ENCODE peak calls at places on chromosome 5, in seven cellular contexts. G is HepG2, J is HCT116, T is tibial nerve, M is NB4, I is heart left ventricle, B is body of pancreas. S is an unnamed sample.

GRCh38 chr5:15585826-15586591 is 86.0 kb downstream of the FBXL7 start:
- DNase-seq in G (no peak), J (no peak), T (no peak), M (no peak), I (no peak), B (no peak), S (no peak)

GRCh38 chr5:15243301-15244020 is 256.5 kb upstream of the FBXL7 start:
- DNase-seq in G (no peak), J (no peak), T (no peak), M (no peak), I (no peak), B (no peak), S (no peak)

GRCh38 chr5:144276034-144276822 is 105.6 kb downstream of the KCTD16 start:
- DNase-seq in G (no peak), J (no peak), T (no peak), M (no peak), I (no peak), B (no peak), S (no peak)

GRCh38 chr5:95684361-95684760 is 1.6 kb upstream of the SPATA9 start:
- DNase-seq in G (no peak), J (no peak), T (no peak), M (no peak), I (no peak), B (no peak), S (no peak)

GRCh38 chr5:61467766-61468482 is 135.9 kb downstream of the ZSWIM6 start:
- DNase-seq in G (no peak), J (no peak), T (no peak), M (no peak), I (no peak), B (no peak), S (no peak)

GRCh38 chr5:2012885-2013284 is 130.2 kb upstream of the IRX4 start:
- DNase-seq in G (no peak), J (no peak), T (no peak), M (no peak), I (no peak), B (no peak), S (no peak)

GRCh38 chr5:171433352-171433698 is 13.9 kb downstream of the FGF18 start:
- DNase-seq in G (no peak), J (no peak), T (no peak), M (no peak), I (peak; percentile 12), B (no peak), S (no peak)

GRCh38 chr5:123450641-123451421 is 27.6 kb upstream of the CEP120 start:
- DNase-seq in G (no peak), J (no peak), T (no peak), M (no peak), I (no peak), B (no peak), S (no peak)

GRCh38 chr5:151664694-151665583 is 21.8 kb downstream of the SPARC start:
- DNase-seq in G (no peak), J (no peak), T (no peak), M (no peak), I (peak; percentile 73), B (no peak), S (no peak)

GRCh38 chr5:55908804-55909203 is 57.6 kb downstream of the IL31RA start:
- DNase-seq in G (no peak), J (no peak), T (no peak), M (no peak), I (no peak), B (no peak), S (no peak)

GRCh38 chr5:153753645-153754432 is 263.4 kb downstream of the GRIA1 start:
- DNase-seq in G (no peak), J (no peak), T (no peak), M (no peak), I (no peak), B (no peak), S (no peak)

GRCh38 chr5:135272311-135272805 is 126.7 kb downstream of the MACROH2A1 start:
- DNase-seq in G (no peak), J (no peak), T (no peak), M (no peak), I (no peak), B (no peak), S (no peak)

GRCh38 chr5:1666812-1667588 is 132.6 kb downstream of the MRPL36 start:
- DNase-seq in G (no peak), J (no peak), T (no peak), M (no peak), I (peak; percentile 37), B (peak; percentile 57), S (peak; percentile 30)

GRCh38 chr5:150779397-150780179 is 1.0 kb downstream of the SMIM3 start:
- DNase-seq in G (no peak), J (no peak), T (no peak), M (peak; percentile 81), I (no peak), B (no peak), S (no peak)

GRCh38 chr5:28710360-28710759 is 1672.0 kb upstream of the CDH9 start:
- DNase-seq in G (no peak), J (no peak), T (no peak), M (no peak), I (no peak), B (no peak), S (no peak)

GRCh38 chr5:146716636-146717035 is 161.9 kb downstream of the PPP2R2B start:
- DNase-seq in G (no peak), J (no peak), T (no peak), M (no peak), I (no peak), B (no peak), S (no peak)

GRCh38 chr5:939368-939767 is 46.7 kb downstream of the TRIP13 start:
- DNase-seq in G (no peak), J (no peak), T (no peak), M (no peak), I (no peak), B (no peak), S (no peak)

GRCh38 chr5:98796197-98796972 is 22.9 kb downstream of the RGMB start:
- DNase-seq in G (peak; percentile 62), J (no peak), T (no peak), M (peak; percentile 43), I (no peak), B (peak; percentile 66), S (peak; percentile 32)

GRCh38 chr5:145936401-145937131 is at the start of gene SH3RF2:
- DNase-seq in G (peak; percentile 67), J (peak; percentile 85), T (peak; percentile 15), M (peak; percentile 94), I (peak; percentile 33), B (peak; percentile 70), S (no peak)

GRCh38 chr5:88827997-88828396 is 55.0 kb downstream of the MEF2C start:
- DNase-seq in G (no peak), J (no peak), T (no peak), M (peak; percentile 6), I (no peak), B (no peak), S (no peak)

GRCh38 chr5:75324791-75325190 is 12.2 kb upstream of the HMGCR start:
- DNase-seq in G (no peak), J (no peak), T (no peak), M (no peak), I (no peak), B (no peak), S (no peak)

GRCh38 chr5:141850183-141850768 is 27.9 kb downstream of the PCDH1 start:
- DNase-seq in G (no peak), J (no peak), T (no peak), M (no peak), I (peak; percentile 49), B (peak; percentile 56), S (peak; percentile 42)

GRCh38 chr5:158590936-158591863 is 508.5 kb downstream of the EBF1 start:
- DNase-seq in G (no peak), J (no peak), T (no peak), M (no peak), I (no peak), B (no peak), S (no peak)

GRCh38 chr5:149355688-149356087 is 2.2 kb upstream of the PCYOX1L start:
- DNase-seq in G (no peak), J (no peak), T (no peak), M (no peak), I (no peak), B (no peak), S (no peak)

DNA sequence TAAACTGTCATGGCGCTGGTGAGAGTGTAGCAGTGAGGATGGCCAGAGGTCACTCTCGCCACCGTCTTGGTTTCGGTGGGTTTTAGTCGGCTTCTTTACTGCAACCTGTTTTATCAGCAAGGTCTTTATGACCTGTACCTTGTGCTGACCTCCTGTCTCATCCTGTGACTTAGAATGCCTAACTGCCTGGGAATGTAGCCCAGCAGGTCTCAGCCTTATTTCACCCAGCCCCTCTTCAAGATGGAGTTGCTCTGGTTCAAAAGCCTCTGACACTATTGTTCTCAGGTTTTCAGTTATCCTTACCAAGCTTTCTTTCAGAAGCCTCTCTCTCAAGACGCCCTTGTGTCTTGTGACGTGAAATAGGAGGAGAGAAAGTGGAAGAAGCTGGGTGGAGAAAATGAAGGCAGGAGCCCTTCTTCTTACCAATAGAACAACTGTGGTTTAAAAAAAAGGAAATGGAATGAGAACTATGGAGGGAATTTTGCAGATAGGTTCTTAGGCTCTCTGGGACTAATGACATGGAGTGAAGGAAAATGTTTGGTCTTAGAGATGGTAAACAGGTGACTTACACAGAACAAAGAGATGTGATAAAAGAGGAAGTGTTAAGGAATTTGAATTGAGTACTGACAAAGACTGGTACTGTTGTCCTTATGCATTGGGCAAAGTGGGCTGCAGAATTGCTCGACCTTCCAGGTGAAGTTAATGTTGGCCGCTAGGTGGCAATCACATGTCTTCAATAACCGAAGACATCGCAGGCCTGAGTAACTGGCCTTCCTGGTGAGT is 133.3 kb upstream of the RAI14 start:
- DNase-seq in G (peak; percentile 65), J (peak; percentile 71), T (peak; percentile 65), M (peak; percentile 76), I (peak; percentile 68), B (peak; percentile 77), S (peak; percentile 85)
- TF ChIP-seq POLR2A in G (no peak), J (no peak), T (no peak), M (no peak), I (no peak), B (no peak), S (no peak)

DNA sequence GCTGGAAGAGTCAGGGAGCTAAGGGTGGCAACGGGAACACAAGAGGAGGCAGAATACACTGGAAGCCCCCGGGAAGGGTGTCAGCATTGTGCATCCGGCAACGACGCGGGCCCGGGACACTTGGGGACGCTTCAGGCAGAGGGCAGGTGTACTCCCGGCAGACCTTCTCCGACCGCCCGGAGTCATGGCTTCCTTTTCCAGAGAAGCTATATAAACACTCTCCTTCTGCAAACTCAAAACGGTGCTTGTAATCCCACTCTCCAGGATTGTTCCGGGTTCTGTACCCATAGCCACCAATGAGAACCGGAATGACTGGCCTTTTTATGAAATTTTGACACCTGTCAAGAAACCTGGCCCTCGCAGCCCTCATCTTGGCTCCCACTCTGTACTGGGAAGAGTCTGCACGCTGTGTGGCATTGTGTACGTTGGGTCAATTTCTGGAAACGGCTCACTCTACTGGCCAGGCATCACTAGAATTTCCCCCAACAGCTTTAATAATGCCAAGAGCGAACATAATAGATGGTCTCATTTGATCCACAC is 462 bp upstream of the MCC start:
- DNase-seq in G (no peak), J (peak; percentile 8), T (no peak), M (no peak), I (no peak), B (no peak), S (no peak)
- TF ChIP-seq POLR2A in G (no peak), J (no peak), T (no peak), M (no peak), I (no peak), B (no peak), S (no peak)

GRCh38 chr5:69217732-69218568 is 16.7 kb upstream of the CDK7 start:
- DNase-seq in G (peak; percentile 88), J (peak; percentile 83), T (peak; percentile 61), M (peak; percentile 95), I (peak; percentile 99), B (peak; percentile 81), S (peak; percentile 94)
- TF ChIP-seq POLR2A in G (peak; percentile 93), J (peak; percentile 48), T (peak; percentile 64), M (peak; percentile 62), I (peak; percentile 88), B (peak; percentile 75), S (peak; percentile 93)

GRCh38 chr5:73764586-73764985 is 138.6 kb downstream of the ARHGEF28 start:
- DNase-seq in G (peak; percentile 78), J (no peak), T (no peak), M (no peak), I (no peak), B (no peak), S (no peak)
- TF ChIP-seq POLR2A in G (no peak), J (no peak), T (no peak), M (no peak), I (no peak), B (no peak), S (no peak)

S was measured in erythroblast.